ENCODE peak calls at places on chromosomes 3 and 15, in six cellular contexts. X is AG09309; L is central memory CD4-positive, alpha-beta T cell; K is HEK293T; B is stimulated activated CD8-positive, alpha-beta memory T cell treated with anti-CD3 and anti-CD28 coated beads, Interleukin-4, amount 100 ng/mL, for 24 hours; Y is heart left ventricle. V is an unnamed sample.
A peak's percentile ranks its signal among the peaks of the same experiment; 100 is the strongest.

GRCh38 chr15:76905013-76905839 is at the start of gene SCAPER:
- DNase-seq in X (peak; percentile 24), L (peak; percentile 89), K (peak; percentile 98), B (peak; percentile 87), Y (peak; percentile 95), V (peak; percentile 74)

GRCh38 chr3:160870327-160870726 is 114.3 kb downstream of the PPM1L start:
- DNase-seq in X (no peak), L (no peak), K (peak; percentile 61), B (no peak), Y (no peak), V (no peak)

GRCh38 chr3:9862391-9863235 is 17.4 kb downstream of the CIDEC start:
- DNase-seq in X (no peak), L (peak; percentile 14), K (no peak), B (no peak), Y (peak; percentile 67), V (peak; percentile 31)

GRCh38 chr3:33994568-33994967 is 196.1 kb downstream of the PDCD6IP start:
- DNase-seq in X (no peak), L (no peak), K (no peak), B (no peak), Y (no peak), V (no peak)

GRCh38 chr15:58517682-58518525 is 86.1 kb downstream of the LIPC start:
- DNase-seq in X (no peak), L (peak; percentile 14), K (no peak), B (no peak), Y (no peak), V (no peak)

GRCh38 chr15:72197460-72198409 is at the start of gene GRAMD2A:
- DNase-seq in X (no peak), L (no peak), K (no peak), B (peak; percentile 32), Y (no peak), V (no peak)

GRCh38 chr3:87228316-87228715 is 1.2 kb downstream of the CHMP2B start:
- DNase-seq in X (no peak), L (no peak), K (peak; percentile 8), B (no peak), Y (no peak), V (peak; percentile 38)

GRCh38 chr3:132315851-132316250 is 1.4 kb upstream of the ACP3 start:
- DNase-seq in X (no peak), L (no peak), K (no peak), B (no peak), Y (no peak), V (no peak)

GRCh38 chr3:177197934-177198484 is 727 bp upstream of the TBL1XR1 start:
- DNase-seq in X (no peak), L (no peak), K (no peak), B (no peak), Y (no peak), V (no peak)

GRCh38 chr3:45188714-45189659 is 37.1 kb downstream of the TMEM158 start:
- DNase-seq in X (no peak), L (no peak), K (no peak), B (no peak), Y (no peak), V (no peak)

GRCh38 chr15:29792426-29793159 is 29.7 kb downstream of the TJP1 start:
- DNase-seq in X (peak; percentile 7), L (no peak), K (no peak), B (no peak), Y (no peak), V (peak; percentile 33)

GRCh38 chr3:159447841-159448240 is 540.8 kb upstream of the IL12A start:
- DNase-seq in X (no peak), L (no peak), K (no peak), B (no peak), Y (no peak), V (no peak)

GRCh38 chr3:78287085-78287484 is 1247.2 kb downstream of the ROBO2 start:
- DNase-seq in X (no peak), L (no peak), K (no peak), B (no peak), Y (no peak), V (no peak)

GRCh38 chr15:66369773-66370651 is 13.5 kb upstream of the TIPIN start:
- DNase-seq in X (no peak), L (no peak), K (no peak), B (no peak), Y (no peak), V (no peak)

GRCh38 chr3:123332124-123332641 is 116.7 kb downstream of the ADCY5 start:
- DNase-seq in X (no peak), L (no peak), K (no peak), B (no peak), Y (no peak), V (no peak)

GRCh38 chr3:30141927-30142326 is 464.5 kb upstream of the TGFBR2 start:
- DNase-seq in X (no peak), L (no peak), K (no peak), B (no peak), Y (no peak), V (no peak)

GRCh38 chr3:134093906-134094305 is 64.2 kb upstream of the SLCO2A1 start:
- DNase-seq in X (no peak), L (no peak), K (no peak), B (no peak), Y (no peak), V (peak; percentile 73)

GRCh38 chr15:48603123-48603500 is 42.4 kb downstream of the FBN1 start:
- DNase-seq in X (no peak), L (no peak), K (no peak), B (no peak), Y (no peak), V (no peak)

GRCh38 chr3:121504598-121504997 is 41.2 kb downstream of the POLQ start:
- DNase-seq in X (no peak), L (no peak), K (no peak), B (no peak), Y (no peak), V (no peak)

GRCh38 chr15:91528811-91529210 is 324.7 kb upstream of the SLCO3A1 start:
- DNase-seq in X (no peak), L (no peak), K (no peak), B (no peak), Y (no peak), V (no peak)

GRCh38 chr3:172606021-172606420 is 82.8 kb upstream of the TNFSF10 start:
- DNase-seq in X (no peak), L (no peak), K (no peak), B (no peak), Y (no peak), V (peak; percentile 19)

GRCh38 chr3:135140543-135140942 is 345.5 kb downstream of the EPHB1 start:
- DNase-seq in X (no peak), L (no peak), K (no peak), B (no peak), Y (no peak), V (no peak)